ENCODE peak calls at places on chromosomes 12 and 14, in five cellular contexts. T is esophagus squamous epithelium, O is psoas muscle, H is Karpas-422, W is neural progenitor cell. G is an unnamed sample.

GRCh38 chr12:108337235-108338223 is 1.6 kb downstream of the CMKLR1 start:
- DNase-seq in T (no peak), O (no peak), H (peak; percentile 68), W (peak; percentile 53), G (no peak)

GRCh38 chr14:44895716-44896115 is 66.0 kb downstream of the KLHL28 start:
- DNase-seq in T (no peak), O (no peak), H (no peak), W (no peak), G (no peak)

GRCh38 chr14:49089078-49089477 is 497.1 kb downstream of the RPS29 start:
- DNase-seq in T (no peak), O (no peak), H (no peak), W (no peak), G (no peak)

GRCh38 chr12:109994262-109995175 is 1.6 kb downstream of the GIT2 start:
- DNase-seq in T (no peak), O (no peak), H (peak; percentile 66), W (no peak), G (no peak)

GRCh38 chr14:94536836-94537235 is 24.4 kb upstream of the SERPINA4 start:
- DNase-seq in T (no peak), O (no peak), H (peak; percentile 93), W (no peak), G (no peak)

GRCh38 chr14:61719344-61720301 is 24.3 kb downstream of the HIF1A start:
- DNase-seq in T (no peak), O (no peak), H (no peak), W (no peak), G (no peak)

GRCh38 chr12:66959276-66959675 is 280.4 kb upstream of the GRIP1 start:
- DNase-seq in T (no peak), O (no peak), H (no peak), W (no peak), G (no peak)

GRCh38 chr12:57149309-57149900 is 2.0 kb upstream of the LRP1-AS start:
- DNase-seq in T (no peak), O (peak; percentile 85), H (no peak), W (no peak), G (no peak)

GRCh38 chr14:74548881-74549280 is 55.3 kb downstream of the ISCA2 start:
- DNase-seq in T (no peak), O (peak; percentile 88), H (no peak), W (no peak), G (peak; percentile 85)

GRCh38 chr14:36517242-36518030 is 2.6 kb downstream of the NKX2-1 start:
- DNase-seq in T (no peak), O (no peak), H (no peak), W (peak; percentile 60), G (no peak)

GRCh38 chr14:106436310-106436905 is 910.0 kb downstream of the TMEM121 start:
- DNase-seq in T (no peak), O (no peak), H (peak; percentile 85), W (no peak), G (no peak)

GRCh38 chr12:26771861-26772260 is 61.1 kb downstream of the ITPR2 start:
- DNase-seq in T (no peak), O (no peak), H (no peak), W (no peak), G (no peak)

GRCh38 chr12:20423557-20423956 is 55.2 kb downstream of the PDE3A start:
- DNase-seq in T (no peak), O (no peak), H (no peak), W (peak; percentile 40), G (no peak)

GRCh38 chr12:19482551-19483109 is 43.3 kb downstream of the AEBP2 start:
- DNase-seq in T (peak; percentile 10), O (peak; percentile 21), H (no peak), W (peak; percentile 6), G (no peak)

GRCh38 chr12:2160043-2160442 is 107.3 kb downstream of the CACNA1C start:
- DNase-seq in T (no peak), O (no peak), H (no peak), W (no peak), G (no peak)

GRCh38 chr12:20560935-20561334 is 134.2 kb upstream of the SLCO1C1 start:
- DNase-seq in T (no peak), O (no peak), H (no peak), W (no peak), G (no peak)

GRCh38 chr14:36129181-36129580 is 47.3 kb downstream of the PTCSC3 start:
- DNase-seq in T (no peak), O (no peak), H (no peak), W (peak; percentile 20), G (no peak)

GRCh38 chr12:100566887-100567637 is 6.4 kb upstream of the GAS2L3 start:
- DNase-seq in T (no peak), O (no peak), H (no peak), W (no peak), G (no peak)

GRCh38 chr12:15899282-15899870 is 11.8 kb upstream of the DERA start:
- DNase-seq in T (no peak), O (no peak), H (peak; percentile 71), W (peak; percentile 38), G (no peak)

GRCh38 chr14:37056473-37056872 is 115.9 kb downstream of the SLC25A21 start:
- DNase-seq in T (no peak), O (no peak), H (no peak), W (no peak), G (no peak)

GRCh38 chr12:70876952-70877351 is 43.6 kb downstream of the PTPRR start:
- DNase-seq in T (no peak), O (no peak), H (no peak), W (no peak), G (no peak)

GRCh38 chr12:104790296-104791125 is 167.6 kb downstream of the SLC41A2 start:
- DNase-seq in T (no peak), O (peak; percentile 42), H (peak; percentile 59), W (peak; percentile 72), G (no peak)

GRCh38 chr14:61730756-61731373 is 31.4 kb upstream of the SNAPC1 start:
- DNase-seq in T (no peak), O (no peak), H (peak; percentile 76), W (no peak), G (no peak)

GRCh38 chr14:97218713-97219355 is 421.7 kb downstream of the VRK1 start:
- DNase-seq in T (no peak), O (no peak), H (no peak), W (peak; percentile 79), G (no peak)

GRCh38 chr14:54687750-54688119 is 120.8 kb downstream of the SAMD4A start:
- DNase-seq in T (no peak), O (no peak), H (no peak), W (no peak), G (no peak)

GRCh38 chr14:54686219-54686870 is 119.4 kb downstream of the SAMD4A start:
- DNase-seq in T (no peak), O (peak; percentile 46), H (no peak), W (no peak), G (peak; percentile 57)

GRCh38 chr14:54689928-54690327 is 123.0 kb downstream of the SAMD4A start:
- DNase-seq in T (no peak), O (no peak), H (no peak), W (no peak), G (no peak)

GRCh38 chr14:54686871-54687749 is 120.2 kb downstream of the SAMD4A start:
- DNase-seq in T (no peak), O (peak; percentile 31), H (no peak), W (no peak), G (no peak)

GRCh38 chr14:54688229-54688628 is 121.3 kb downstream of the SAMD4A start:
- DNase-seq in T (no peak), O (no peak), H (no peak), W (no peak), G (no peak)
- H3K4me1 ChIP-seq in T (peaks cover 7% of the 10 kb centered on the region), O (peaks cover 60% of the 10 kb centered on the region), H (peaks cover 26% of the 10 kb centered on the region), W (peaks cover 16% of the 10 kb centered on the region), G (peaks cover 45% of the 10 kb centered on the region)

DNA sequence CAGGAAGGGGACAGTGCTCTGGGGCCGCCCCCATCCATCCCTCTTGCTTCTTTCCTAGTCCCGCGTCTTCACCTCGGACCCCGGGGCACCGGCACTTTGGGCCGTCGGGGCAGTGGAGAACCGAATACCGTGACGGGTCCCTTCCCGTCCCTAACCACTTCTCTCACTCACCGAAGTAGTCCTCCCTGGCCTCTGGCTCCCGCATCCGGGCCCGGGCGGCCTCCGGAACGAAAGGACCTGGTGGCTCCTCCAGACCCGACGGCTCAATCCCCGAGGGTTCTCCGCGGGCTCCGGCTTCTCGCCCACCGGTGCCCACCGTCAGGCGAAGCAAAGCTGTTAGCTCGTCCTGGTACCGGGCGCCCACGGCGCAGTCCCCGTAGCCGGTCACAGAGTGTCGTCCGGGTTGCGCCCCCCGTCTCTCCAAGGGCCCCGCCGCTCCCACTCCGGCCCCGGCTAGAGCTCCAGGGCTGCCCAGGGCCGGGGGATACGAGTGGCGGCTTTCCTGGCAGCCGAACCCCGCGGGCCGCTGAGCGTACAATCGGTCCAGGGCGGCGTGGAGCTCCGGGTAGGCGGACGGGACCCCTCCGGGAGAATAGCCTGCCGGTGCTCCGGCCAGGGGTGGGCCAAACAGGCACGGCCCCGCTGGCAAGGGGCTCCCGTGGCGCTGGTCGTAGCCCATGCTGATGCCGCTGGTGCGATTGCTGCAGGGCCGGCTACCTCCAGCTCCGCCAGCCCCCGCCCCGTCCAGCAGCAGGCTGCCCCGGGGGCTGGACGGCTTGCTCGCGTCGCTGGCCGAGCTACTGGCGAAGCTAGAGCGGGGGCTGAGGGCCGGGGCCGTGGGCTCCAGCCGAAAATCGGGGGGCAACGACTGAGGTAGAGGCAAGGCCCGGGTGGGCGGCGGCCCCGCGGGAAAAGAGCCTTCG is 1.0 kb downstream of the AJUBA start:
- DNase-seq in T (no peak), O (no peak), H (no peak), W (peak; percentile 57), G (no peak)
- H3K4me1 ChIP-seq in T (peaks cover 23% of the 10 kb centered on the region), O (peaks cover 14% of the 10 kb centered on the region), H (peaks cover 12% of the 10 kb centered on the region), W (peaks cover 35% of the 10 kb centered on the region), G (peaks cover 39% of the 10 kb centered on the region)

GRCh38 chr12:64678248-64678647 is 68.0 kb downstream of the RASSF3 start:
- DNase-seq in T (no peak), O (no peak), H (peak; percentile 43), W (no peak), G (no peak)

GRCh38 chr12:64681200-64682052 is 71.1 kb downstream of the RASSF3 start:
- DNase-seq in T (no peak), O (no peak), H (peak; percentile 34), W (no peak), G (no peak)

GRCh38 chr12:64678835-64679234 is 68.5 kb downstream of the RASSF3 start:
- DNase-seq in T (no peak), O (no peak), H (no peak), W (no peak), G (no peak)

GRCh38 chr12:64680235-64680634 is 69.9 kb downstream of the RASSF3 start:
- DNase-seq in T (no peak), O (no peak), H (peak; percentile 36), W (no peak), G (no peak)

DNA sequence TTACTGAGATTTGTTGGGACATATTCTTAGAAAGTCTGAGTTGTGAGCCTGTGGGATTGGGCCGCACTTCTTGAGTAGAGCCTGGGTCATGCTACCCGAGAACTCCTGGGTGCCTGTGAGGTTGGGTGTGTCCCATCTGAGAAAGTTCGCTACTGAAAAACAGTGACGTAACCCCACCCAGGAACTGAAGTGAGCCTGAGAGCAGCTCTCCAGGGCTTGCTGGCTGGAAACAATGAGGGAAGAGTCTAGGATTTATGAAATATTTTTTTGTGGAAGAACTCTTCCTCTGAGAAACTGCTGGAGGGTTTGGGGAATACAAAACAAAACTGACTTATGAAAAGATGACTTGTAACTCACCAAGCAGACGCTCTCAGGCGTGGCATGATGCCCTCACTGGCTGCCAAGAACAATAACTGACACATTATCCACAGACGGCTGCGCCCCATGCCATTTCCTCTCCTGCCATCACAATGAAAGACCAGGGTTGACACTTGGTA is 69.2 kb downstream of the RASSF3 start:
- DNase-seq in T (peak; percentile 26), O (peak; percentile 60), H (peak; percentile 40), W (no peak), G (peak; percentile 82)
- H3K4me1 ChIP-seq in T (peaks cover 5% of the 10 kb centered on the region), O (peaks cover 9% of the 10 kb centered on the region), H (peaks cover 37% of the 10 kb centered on the region), W (peaks cover 16% of the 10 kb centered on the region), G (peaks cover 98% of the 10 kb centered on the region)

GRCh38 chr12:6334359-6334758 is 7.5 kb downstream of the TNFRSF1A start:
- DNase-seq in T (no peak), O (no peak), H (no peak), W (no peak), G (no peak)
- H3K4me1 ChIP-seq in T (peaks cover 79% of the 10 kb centered on the region), O (peaks cover 55% of the 10 kb centered on the region), H (peaks cover 38% of the 10 kb centered on the region), W (peaks cover 45% of the 10 kb centered on the region), G (peaks cover 84% of the 10 kb centered on the region)

G was measured in thoracic aorta.